ENCODE peak calls at places on chromosome 11, in seven cellular contexts. I, X, Z, C, M, K and V are unnamed samples.

GRCh38 chr11:46338636-46338987 is 8.7 kb upstream of the DGKZ start:
- DNase-seq in C (no peak), I (no peak), K (no peak), M (no peak), X (no peak), Z (no peak), V (no peak)

GRCh38 chr11:121494355-121495099 is 41.8 kb upstream of the SORL1-AS1 start:
- DNase-seq in C (no peak), I (no peak), M (no peak), K (no peak), X (no peak), Z (no peak), V (no peak)

GRCh38 chr11:128532571-128533091 is 54.7 kb downstream of the ETS1 start:
- DNase-seq in Z (no peak), X (no peak), C (no peak), K (no peak), I (no peak), M (no peak), V (no peak)

GRCh38 chr11:1027483-1028290 is 8.8 kb downstream of the MUC6 start:
- DNase-seq in I (no peak), M (no peak), C (no peak), Z (no peak), X (no peak), K (no peak), V (no peak)

GRCh38 chr11:112174789-112175595 is at the start of gene BCO2:
- DNase-seq in Z (peak; percentile 51), K (peak; percentile 71), X (peak; percentile 52), I (peak; percentile 90), C (peak; percentile 82), M (peak; percentile 85), V (peak; percentile 91)

GRCh38 chr11:116890193-116890592 is 52.8 kb upstream of the APOA1 start:
- DNase-seq in Z (no peak), K (no peak), X (no peak), M (no peak), I (no peak), C (no peak), V (no peak)

GRCh38 chr11:606245-606644 is 9.5 kb downstream of the IRF7 start:
- DNase-seq in I (peak; percentile 70), C (no peak), Z (no peak), M (no peak), X (no peak), K (peak; percentile 81), V (no peak)

GRCh38 chr11:75625970-75626691 is 42.7 kb downstream of the MAP6 start:
- DNase-seq in K (no peak), C (no peak), M (no peak), Z (peak; percentile 43), I (no peak), X (no peak), V (no peak)

GRCh38 chr11:90242894-90243416 is 20.1 kb upstream of the CHORDC1 start:
- DNase-seq in I (no peak), K (no peak), M (no peak), Z (no peak), X (no peak), C (no peak), V (no peak)

GRCh38 chr11:74822187-74822586 is 73.5 kb downstream of the RNF169 start:
- DNase-seq in X (no peak), C (no peak), K (no peak), Z (no peak), I (no peak), M (no peak), V (no peak)

GRCh38 chr11:12220305-12220704 is 109.9 kb downstream of the MICAL2 start:
- DNase-seq in C (peak; percentile 37), K (peak; percentile 72), Z (no peak), I (no peak), M (peak; percentile 33), X (no peak), V (no peak)

GRCh38 chr11:100094121-100094865 is 592.8 kb upstream of the ARHGAP42 start:
- DNase-seq in Z (no peak), M (no peak), K (no peak), I (no peak), X (no peak), C (no peak), V (no peak)

GRCh38 chr11:125504580-125504979 is 8.5 kb upstream of the FEZ1 start:
- DNase-seq in X (no peak), M (no peak), K (no peak), Z (no peak), C (no peak), I (no peak), V (no peak)

GRCh38 chr11:28461338-28461737 is 353.1 kb downstream of the METTL15 start:
- DNase-seq in Z (no peak), C (no peak), K (no peak), M (no peak), X (no peak), I (no peak), V (no peak)

GRCh38 chr11:1952806-1953482 is 5.8 kb downstream of the MRPL23 start:
- DNase-seq in I (no peak), Z (no peak), X (no peak), M (no peak), K (no peak), C (no peak), V (no peak)

GRCh38 chr11:44911031-44911814 is 39.5 kb downstream of the TP53I11 start:
- DNase-seq in K (peak; percentile 77), M (peak; percentile 87), I (peak; percentile 91), Z (peak; percentile 88), C (peak; percentile 83), X (peak; percentile 59), V (peak; percentile 95)

GRCh38 chr11:68941324-68942089 is 37.8 kb downstream of the IGHMBP2 start:
- DNase-seq in C (no peak), I (no peak), Z (no peak), K (no peak), M (no peak), X (no peak), V (no peak)

GRCh38 chr11:75667831-75668507 is 869 bp downstream of the MAP6 start:
- DNase-seq in C (no peak), K (peak; percentile 69), Z (peak; percentile 35), X (no peak), M (peak; percentile 24), I (peak; percentile 84), V (no peak)

DNA sequence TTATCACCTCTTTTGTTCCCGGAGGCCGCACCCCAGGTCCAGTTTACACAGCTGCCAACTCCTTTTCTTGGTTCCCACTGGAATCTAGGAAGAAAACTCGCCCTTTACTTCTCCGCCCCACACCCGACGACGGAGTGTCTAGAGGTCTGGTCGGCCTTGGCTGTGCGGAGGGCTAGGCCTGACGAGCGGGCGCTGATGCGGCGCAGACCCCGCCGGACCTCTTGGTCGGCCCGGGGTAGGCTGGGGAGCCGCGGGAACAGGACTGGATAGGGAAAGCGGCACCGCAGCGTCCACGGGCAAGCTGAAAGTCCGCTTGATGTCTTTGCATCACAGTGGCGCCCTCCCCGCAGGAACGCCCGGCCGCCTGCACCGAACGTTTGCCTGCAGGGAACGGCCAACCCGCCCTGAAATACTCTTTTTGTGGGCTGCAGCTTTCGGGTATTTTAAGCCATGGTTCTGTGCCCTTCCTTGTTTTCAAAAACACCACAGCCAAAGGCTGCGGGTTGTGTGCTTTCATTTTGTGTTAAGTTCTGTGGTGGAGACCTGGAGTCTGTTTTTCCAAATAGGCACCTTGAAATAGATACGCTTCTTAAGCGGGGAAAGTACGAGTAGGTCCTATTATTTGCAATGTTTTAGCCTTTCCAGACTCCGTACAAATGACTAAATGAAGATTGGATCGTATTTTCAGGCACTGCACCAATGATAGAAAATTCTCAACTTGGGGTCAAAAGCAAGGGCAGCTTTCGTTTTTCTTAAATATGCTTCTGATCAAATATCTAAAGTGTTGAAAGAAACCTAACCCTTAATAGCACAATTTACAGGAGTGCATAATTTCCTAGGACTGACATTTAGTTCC is 880 bp upstream of the ZBED5 start:
- DNase-seq in K (no peak), Z (no peak), I (peak; percentile 54), X (no peak), M (peak; percentile 70), C (peak; percentile 36), V (peak; percentile 91)
- TF ChIP-seq POLR2A in K (no peak), Z (peak; percentile 28), I (no peak), X (no peak), M (no peak), C (no peak), V (no peak)

GRCh38 chr11:47494996-47495855 is 46.3 kb upstream of the RAPSN start:
- DNase-seq in Z (no peak), X (no peak), M (no peak), C (no peak), K (no peak), I (no peak), V (no peak)

GRCh38 chr11:47498584-47499152 is 49.7 kb upstream of the RAPSN start:
- DNase-seq in K (no peak), M (no peak), X (no peak), Z (no peak), C (no peak), I (no peak), V (no peak)

GRCh38 chr11:47498149-47498548 is 49.2 kb upstream of the RAPSN start:
- DNase-seq in C (no peak), X (no peak), K (no peak), M (no peak), I (no peak), Z (no peak), V (no peak)

GRCh38 chr11:47495856-47496217 is 46.9 kb upstream of the RAPSN start:
- DNase-seq in C (no peak), M (no peak), Z (no peak), I (no peak), X (no peak), K (no peak), V (no peak)

GRCh38 chr11:47496808-47497207 is 47.9 kb upstream of the RAPSN start:
- DNase-seq in K (no peak), X (no peak), C (no peak), Z (no peak), M (no peak), I (no peak), V (no peak)
- H3K4me3 ChIP-seq in K (no peak overlapping the region), X (no peak overlapping the region), C (no peak overlapping the region), Z (no peak overlapping the region), M (no peak overlapping the region), I (no peak overlapping the region), V (no peak overlapping the region)

GRCh38 chr11:13970986-13971385 is 8.5 kb downstream of the SPON1 start:
- DNase-seq in C (no peak), X (peak; percentile 24), Z (peak; percentile 28), M (peak; percentile 69), I (no peak), K (no peak), V (no peak)
- TF ChIP-seq CTCF in C (no peak), X (peak; percentile 69), Z (peak; percentile 55), M (peak; percentile 56), I (peak; percentile 33), K (no peak), V (no peak)

DNA sequence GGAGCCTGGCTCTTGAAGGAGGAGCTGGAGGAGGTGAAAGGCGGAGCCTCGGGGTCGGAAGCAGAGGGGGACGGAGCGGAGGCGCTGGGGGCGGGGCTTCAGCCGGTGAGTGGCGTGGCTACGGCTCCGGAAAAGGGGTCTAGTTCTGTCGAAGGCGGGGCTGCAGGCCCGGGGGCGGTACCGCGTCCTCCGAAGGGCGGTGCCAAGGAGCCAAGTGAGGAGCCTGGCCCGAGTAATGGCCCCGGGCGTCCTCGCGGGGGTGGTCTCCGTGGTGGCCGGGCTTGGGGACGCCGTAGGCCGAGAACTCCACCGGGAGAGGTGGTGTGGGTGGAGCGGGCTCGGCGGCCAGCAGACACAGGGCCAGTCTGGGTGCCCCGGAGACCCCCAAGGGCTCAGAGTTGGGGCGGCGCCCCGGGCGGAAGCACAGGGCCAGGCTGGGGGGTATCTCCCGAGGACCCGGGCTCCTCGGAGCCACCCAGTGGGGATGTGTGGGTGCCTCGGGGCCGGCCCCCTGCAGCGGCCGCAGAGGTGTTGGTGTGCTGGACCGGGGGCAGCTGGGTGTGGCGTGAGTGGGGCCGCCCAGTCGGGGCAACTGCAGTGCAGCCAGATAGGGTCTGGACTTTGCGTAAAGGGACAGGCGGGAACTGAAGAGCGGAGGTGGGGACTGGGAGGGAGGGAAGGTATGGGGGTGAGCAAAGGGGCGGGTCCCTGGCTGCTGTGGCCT is 697 bp downstream of the FKBP2 start:
- DNase-seq in I (peak; percentile 100), K (peak; percentile 100), Z (peak; percentile 77), C (peak; percentile 99), M (peak; percentile 100), X (peak; percentile 98), V (no peak)
- TF ChIP-seq POLR2A in I (peak; percentile 5), K (peak; percentile 51), Z (peak; percentile 49), C (peak; percentile 59), M (peak; percentile 89), X (peak; percentile 79), V (no peak)